ENCODE peak calls at places on chromosomes 2 and 18, in six cellular contexts. F, M, Y, B, N and A are unnamed samples.

GRCh38 chr2:200275281-200276103 is 31.0 kb upstream of the SPATS2L start:
- DNase-seq in F (no peak), M (no peak), Y (no peak), B (no peak), N (no peak), A (no peak)

GRCh38 chr18:79608535-79608934 is 71.1 kb upstream of the CTDP1 start:
- DNase-seq in F (peak; percentile 29), M (peak; percentile 2), Y (no peak), B (no peak), N (no peak), A (no peak)

GRCh38 chr18:62999392-62999791 is 284.1 kb downstream of the PHLPP1 start:
- DNase-seq in F (no peak), M (peak; percentile 44), Y (peak; percentile 86), B (no peak), N (no peak), A (no peak)

GRCh38 chr2:23381084-23381483 is 3.9 kb upstream of the KLHL29 start:
- DNase-seq in F (no peak), M (no peak), Y (peak; percentile 68), B (peak; percentile 41), N (peak; percentile 97), A (no peak)

GRCh38 chr2:190499273-190499672 is 35.2 kb downstream of the NEMP2 start:
- DNase-seq in F (no peak), M (no peak), Y (no peak), B (no peak), N (no peak), A (no peak)

GRCh38 chr18:51253476-51253875 is 56.0 kb upstream of the MEX3C start:
- DNase-seq in F (no peak), M (no peak), Y (no peak), B (no peak), N (no peak), A (no peak)

GRCh38 chr2:10709290-10709939 is 12.0 kb upstream of the ATP6V1C2 start:
- DNase-seq in F (no peak), M (no peak), Y (no peak), B (no peak), N (no peak), A (peak; percentile 78)

GRCh38 chr18:55650363-55650870 is 62.4 kb upstream of the TCF4 start:
- DNase-seq in F (no peak), M (no peak), Y (no peak), B (no peak), N (no peak), A (no peak)

GRCh38 chr2:159637988-159638501 is 21.7 kb upstream of the BAZ2B start:
- DNase-seq in F (no peak), M (no peak), Y (peak; percentile 63), B (no peak), N (no peak), A (no peak)

GRCh38 chr2:175854665-175855064 is 147.4 kb downstream of the LNPK start:
- DNase-seq in F (no peak), M (no peak), Y (peak; percentile 46), B (no peak), N (no peak), A (no peak)

DNA sequence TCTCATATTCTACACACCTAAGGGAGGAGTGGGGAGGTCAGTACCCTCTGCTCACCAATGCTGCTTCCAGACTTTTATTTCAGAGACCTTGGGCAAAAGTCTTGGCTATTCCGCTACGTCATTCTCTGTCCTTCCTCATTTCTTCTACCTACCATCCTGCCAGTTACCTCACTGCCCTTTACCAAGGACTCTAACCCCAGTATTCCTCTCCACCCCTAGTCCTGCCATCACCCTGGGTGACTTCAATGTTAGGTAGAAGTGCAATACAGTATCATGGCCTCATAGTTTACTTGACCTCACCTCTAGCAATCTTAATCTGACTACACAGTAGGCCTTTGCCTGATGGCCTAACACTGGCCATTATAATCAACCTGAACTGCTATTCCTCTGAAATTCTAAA is 27.8 kb downstream of the RTN4 start:
- DNase-seq in F (no peak), M (no peak), Y (no peak), B (no peak), N (no peak), A (no peak)
- H3K4me3 ChIP-seq in F (no peak overlapping the region), M (no peak overlapping the region), Y (no peak overlapping the region), B (no peak overlapping the region), N (no peak overlapping the region), A (no peak overlapping the region)

GRCh38 chr2:172484253-172484652 is 56.9 kb downstream of the ITGA6 start:
- DNase-seq in F (no peak), M (no peak), Y (peak; percentile 53), B (no peak), N (no peak), A (no peak)

GRCh38 chr2:172484706-172485105 is 57.3 kb downstream of the ITGA6 start:
- DNase-seq in F (no peak), M (no peak), Y (no peak), B (no peak), N (no peak), A (no peak)

GRCh38 chr2:172478353-172478752 is 51.0 kb downstream of the ITGA6 start:
- DNase-seq in F (no peak), M (no peak), Y (no peak), B (no peak), N (no peak), A (peak; percentile 33)

GRCh38 chr2:172481507-172482262 is 54.3 kb downstream of the ITGA6 start:
- DNase-seq in F (no peak), M (no peak), Y (no peak), B (no peak), N (no peak), A (no peak)

DNA sequence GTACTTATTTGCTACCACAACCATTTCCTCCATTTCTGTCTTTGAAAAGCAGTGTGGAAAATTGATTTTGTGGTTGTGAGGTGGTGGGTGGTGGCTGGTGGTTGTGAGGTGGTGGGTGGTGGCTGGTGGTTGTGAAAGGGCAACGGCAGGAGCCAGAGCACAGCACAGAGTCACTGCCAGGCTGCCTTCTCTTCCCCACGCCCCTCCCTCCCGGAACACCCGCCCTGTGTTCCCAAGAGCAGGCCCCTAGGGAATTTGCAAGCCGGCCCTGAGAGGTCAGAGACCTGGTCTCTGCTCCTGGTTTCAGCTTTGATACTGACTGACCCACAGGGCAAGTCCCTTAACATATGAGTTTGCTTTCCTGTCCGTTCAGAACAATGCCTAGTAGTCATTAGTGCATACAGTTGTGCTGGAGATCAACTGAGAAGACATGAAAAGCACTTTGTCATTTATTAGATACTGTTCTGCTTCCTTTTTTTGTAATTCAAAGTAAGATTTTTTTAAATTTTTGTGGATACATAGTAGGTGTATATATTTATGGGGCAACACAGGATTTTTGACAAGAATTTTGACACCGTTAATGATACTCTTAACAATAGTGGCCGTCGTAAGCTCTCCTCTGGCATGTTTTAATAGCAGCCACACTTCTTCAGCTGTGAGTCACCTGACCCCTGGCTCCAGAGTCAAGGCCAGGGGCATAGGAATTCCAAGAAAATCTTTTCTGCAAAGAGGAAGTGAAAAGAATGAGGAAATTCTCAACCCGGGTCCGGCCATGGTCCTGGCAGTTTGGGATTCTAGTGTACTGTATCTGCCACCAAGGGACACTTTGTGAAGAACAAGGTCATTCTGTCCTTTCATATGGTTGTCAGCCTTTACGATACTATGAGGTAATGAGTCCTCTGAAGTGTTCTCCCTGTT is 53.2 kb downstream of the ITGA6 start:
- DNase-seq in F (no peak), M (peak; percentile 69), Y (peak; percentile 52), B (no peak), N (peak; percentile 55), A (no peak)
- H3K36me3 ChIP-seq in F (peaks cover 7% of the 10 kb centered on the region), M (peaks cover 43% of the 10 kb centered on the region), Y (no peaks in the 10 kb centered on the region), B (peaks cover 47% of the 10 kb centered on the region), N (peaks cover 40% of the 10 kb centered on the region), A (peaks cover 12% of the 10 kb centered on the region)

GRCh38 chr2:73897934-73898333 is 5.1 kb downstream of the ACTG2 start:
- DNase-seq in F (no peak), M (no peak), Y (no peak), B (no peak), N (no peak), A (no peak)
- H3K4me3 ChIP-seq in F (no peak overlapping the region), M (no peak overlapping the region), Y (no peak overlapping the region), B (peak overlapping the region; percentile 44), N (no peak overlapping the region), A (no peak overlapping the region)

GRCh38 chr2:47225061-47225783 is 70.1 kb upstream of the STPG4 start:
- DNase-seq in F (peak; percentile 88), M (peak; percentile 75), Y (peak; percentile 96), B (peak; percentile 47), N (peak; percentile 81), A (no peak)
- H3K36me3 ChIP-seq in F (no peaks in the 10 kb centered on the region), M (no peaks in the 10 kb centered on the region), Y (no peaks in the 10 kb centered on the region), B (no peaks in the 10 kb centered on the region), N (no peaks in the 10 kb centered on the region), A (no peaks in the 10 kb centered on the region)

GRCh38 chr2:178448968-178449661 is 1.9 kb downstream of the PRKRA start:
- DNase-seq in F (no peak), M (no peak), Y (no peak), B (no peak), N (no peak), A (no peak)
- H3K4me3 ChIP-seq in F (peak overlapping the region; percentile 83), M (no peak overlapping the region), Y (no peak overlapping the region), B (peak overlapping the region; percentile 70), N (peak overlapping the region; percentile 78), A (no peak overlapping the region)

GRCh38 chr2:89780318-89780717 is 1088.8 kb downstream of the RPIA start:
- DNase-seq in F (no peak), M (no peak), Y (no peak), B (no peak), N (no peak), A (no peak)
- H3K36me3 ChIP-seq in F (no peaks in the 10 kb centered on the region), M (no peaks in the 10 kb centered on the region), Y (no peaks in the 10 kb centered on the region), B (no peaks in the 10 kb centered on the region), N (no peaks in the 10 kb centered on the region), A (no peaks in the 10 kb centered on the region)

GRCh38 chr2:96527052-96527964 is 9.2 kb upstream of the ARID5A start:
- DNase-seq in F (no peak), M (peak; percentile 68), Y (peak; percentile 47), B (no peak), N (no peak), A (peak; percentile 89)
- H3K4me3 ChIP-seq in F (peak overlapping the region; percentile 40), M (peak overlapping the region; percentile 39), Y (peak overlapping the region; percentile 40), B (peak overlapping the region; percentile 57), N (no peak overlapping the region), A (peak overlapping the region; percentile 45)

DNA sequence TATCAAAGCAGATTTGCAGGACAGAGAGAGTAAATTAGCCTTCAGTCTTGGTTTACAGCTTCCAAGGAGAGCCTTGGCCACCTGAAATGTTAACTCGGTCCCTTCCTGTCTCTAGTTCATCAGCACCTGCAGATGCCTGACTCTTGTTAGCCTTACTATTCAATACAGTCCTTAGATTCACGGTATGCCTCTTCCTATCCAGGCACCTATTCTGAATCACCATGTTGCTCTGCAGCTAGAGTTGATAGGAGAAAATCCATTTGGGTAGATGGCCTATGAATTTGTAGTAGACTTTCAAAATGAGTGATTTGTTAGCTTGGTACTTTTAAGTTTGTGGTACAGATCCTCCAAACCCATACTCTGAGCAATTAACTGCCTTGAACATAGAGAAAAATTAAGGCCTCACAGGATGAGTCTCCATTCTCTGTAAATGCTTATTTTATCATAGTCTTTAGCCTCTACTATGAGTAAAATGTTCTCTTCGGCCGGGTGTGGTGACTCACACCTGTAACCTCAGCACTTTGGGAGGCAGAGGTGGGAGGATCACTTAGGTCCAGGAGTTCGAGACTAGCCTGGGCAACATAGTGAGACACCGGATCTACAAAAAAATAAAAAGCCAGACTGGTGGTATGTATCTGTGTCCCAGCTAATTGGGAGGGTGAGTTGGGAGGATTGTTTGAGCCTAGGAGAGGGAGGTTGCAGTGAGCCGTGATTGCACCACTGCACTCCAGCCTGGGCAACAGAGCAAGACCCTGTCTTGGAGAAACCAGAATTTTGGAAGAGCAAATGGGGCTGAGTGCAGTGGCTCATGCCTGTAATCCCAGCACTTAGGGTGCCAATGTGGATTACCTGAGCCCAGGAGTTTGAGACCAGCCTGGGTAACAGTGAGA is 32.9 kb downstream of the PTCD3 start:
- DNase-seq in F (no peak), M (no peak), Y (no peak), B (no peak), N (no peak), A (no peak)
- H3K36me3 ChIP-seq in F (peaks cover 23% of the 10 kb centered on the region), M (peaks cover 99% of the 10 kb centered on the region), Y (peaks cover 8% of the 10 kb centered on the region), B (peaks cover 100% of the 10 kb centered on the region), N (peaks cover 41% of the 10 kb centered on the region), A (peaks cover 46% of the 10 kb centered on the region)